ENCODE peak calls at places on chromosomes 12 and 14, in eight cellular contexts. W, I, K, H, Y, T, Q and N are unnamed samples.

GRCh38 chr12:77407951-77408350 is 342.6 kb upstream of the E2F7 start:
- DNase-seq in Y (no peak), I (no peak), T (no peak), W (no peak), H (no peak), K (no peak), Q (no peak), N (no peak)

GRCh38 chr12:131112016-131112415 is 158.3 kb downstream of the ADGRD1 start:
- DNase-seq in Q (no peak), K (no peak), W (no peak), I (peak), H (no peak), Y (peak), T (no peak), N (no peak)

GRCh38 chr12:11958216-11959091 is 112.3 kb upstream of the BCL2L14 start:
- DNase-seq in K (no peak), Y (no peak), T (no peak), W (no peak), Q (no peak), H (peak), I (no peak), N (no peak)

GRCh38 chr14:51441001-51441400 is 201.0 kb downstream of the TMX1 start:
- DNase-seq in T (no peak), W (no peak), H (no peak), Y (no peak), K (no peak), Q (no peak), I (no peak), N (no peak)

GRCh38 chr12:51997156-51997555 is 9.6 kb upstream of the TAMALIN start:
- DNase-seq in T (no peak), W (no peak), H (no peak), Y (no peak), K (no peak), I (no peak), Q (no peak), N (no peak)

GRCh38 chr14:101182476-101182875 is 279.0 kb upstream of the RTL1 start:
- DNase-seq in Y (no peak), I (no peak), Q (no peak), H (peak), W (no peak), T (no peak), K (no peak), N (no peak)

GRCh38 chr14:100653409-100653808 is 66.2 kb upstream of the BEGAIN start:
- DNase-seq in H (peak), Q (no peak), W (no peak), Y (no peak), T (no peak), I (no peak), K (peak), N (no peak)

GRCh38 chr14:104710071-104710735 is 13.8 kb upstream of the ADSS1 start:
- DNase-seq in H (no peak), W (no peak), K (no peak), I (no peak), Y (no peak), Q (no peak), T (no peak), N (no peak)

GRCh38 chr12:44876554-44877275 is 600 bp upstream of the NELL2 start:
- DNase-seq in K (peak), W (no peak), Q (no peak), H (peak), I (peak), Y (no peak), T (peak), N (peak)

GRCh38 chr12:68609955-68610434 is 704 bp upstream of the RAP1B start:
- DNase-seq in K (peak), H (no peak), Q (no peak), I (no peak), Y (peak), W (no peak), T (no peak), N (no peak)

GRCh38 chr12:1930816-1931597 is 12.6 kb upstream of the CACNA2D4 start:
- DNase-seq in H (no peak), I (peak), Y (no peak), W (no peak), T (peak), Q (no peak), K (no peak), N (no peak)

GRCh38 chr14:105193916-105194782 is 13.0 kb upstream of the NUDT14 start:
- DNase-seq in T (no peak), Q (no peak), H (no peak), W (no peak), Y (no peak), I (no peak), K (no peak), N (no peak)

GRCh38 chr14:93013368-93013719 is 90.4 kb downstream of the CHGA start:
- DNase-seq in I (no peak), Q (no peak), T (no peak), H (peak), Y (no peak), K (no peak), W (no peak), N (no peak)

GRCh38 chr12:19183121-19183838 is 53.7 kb downstream of the PLEKHA5 start:
- DNase-seq in W (no peak), H (no peak), K (peak), Q (no peak), I (no peak), Y (no peak), T (no peak), N (no peak)
- TF ChIP-seq CTCF in W (no peak), H (no peak), K (no peak), Q (no peak), I (peak), Y (peak), T (no peak), N (no peak)

DNA sequence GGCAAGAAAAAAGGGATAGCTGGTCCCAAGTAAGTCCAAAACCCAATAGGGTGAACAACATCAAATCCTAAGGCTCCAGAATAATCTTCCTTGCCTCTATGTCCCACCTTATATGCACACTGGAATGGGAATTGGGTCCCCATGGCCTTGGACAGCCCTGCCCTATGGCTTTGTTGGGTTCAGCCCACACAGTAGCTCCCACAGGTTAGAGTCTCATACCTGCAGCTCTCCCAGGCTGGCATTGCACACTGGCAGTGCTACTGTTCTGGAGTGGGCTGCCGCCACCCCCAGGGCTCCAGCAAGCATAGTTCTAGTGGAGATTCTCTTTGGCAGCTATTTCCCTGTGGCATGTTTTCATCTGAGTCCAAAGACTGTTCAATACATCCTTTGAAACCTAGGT is 352.4 kb upstream of the CLEC14A start:
- DNase-seq in W (no peak), T (no peak), H (no peak), Y (no peak), K (no peak), I (no peak), Q (no peak), N (no peak)
- TF ChIP-seq CTCF in W (no peak), T (no peak), H (no peak), Y (no peak), K (no peak), I (no peak), Q (no peak), N (no peak)

GRCh38 chr14:81062816-81063215 is 107.4 kb downstream of the TSHR start:
- DNase-seq in I (no peak), H (no peak), W (no peak), T (no peak), Y (peak), Q (peak), K (peak), N (no peak)
- TF ChIP-seq CTCF in I (peak), H (no peak), W (no peak), T (no peak), Y (no peak), Q (peak), K (peak), N (no peak)

GRCh38 chr12:30985814-30986452 is 59.4 kb downstream of the TSPAN11 start:
- DNase-seq in W (no peak), K (peak), Q (peak), Y (peak), T (peak), I (peak), H (peak), N (no peak)
- TF ChIP-seq CTCF in W (no peak), K (peak), Q (peak), Y (peak), T (no peak), I (peak), H (peak), N (no peak)

GRCh38 chr12:55797550-55797949 is 20.0 kb downstream of the SARNP start:
- DNase-seq in H (no peak), Q (no peak), K (no peak), W (no peak), I (no peak), Y (no peak), T (no peak), N (no peak)

GRCh38 chr12:55795950-55796349 is 21.6 kb downstream of the SARNP start:
- DNase-seq in I (no peak), H (no peak), W (no peak), K (no peak), T (no peak), Y (no peak), Q (no peak), N (no peak)

DNA sequence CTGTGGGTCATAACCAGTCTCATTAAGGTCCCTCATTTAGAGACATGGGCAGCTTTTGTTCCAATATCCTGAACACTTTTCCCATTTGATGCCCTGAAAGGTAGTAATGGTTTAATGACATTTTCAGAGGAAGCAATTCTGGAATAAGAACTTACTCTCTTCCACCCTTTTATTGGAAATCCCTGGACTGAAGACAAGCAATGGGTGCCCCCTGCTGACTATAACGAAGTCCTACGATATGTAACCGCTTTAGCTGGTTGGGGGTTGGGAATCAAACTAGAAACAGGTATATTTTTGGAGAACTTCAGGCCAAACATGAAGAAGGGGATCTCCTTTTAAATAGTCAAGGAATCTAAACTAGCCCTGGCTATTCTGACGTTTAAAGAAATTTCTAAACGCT is 20.5 kb downstream of the SARNP start:
- DNase-seq in Q (peak), Y (peak), H (no peak), W (no peak), T (no peak), I (no peak), K (peak), N (no peak)
- TF ChIP-seq CTCF in Q (peak), Y (peak), H (no peak), W (peak), T (no peak), I (peak), K (peak), N (peak)

GRCh38 chr12:40760821-40761220 is 68.6 kb downstream of the CNTN1 start:
- DNase-seq in H (no peak), Q (no peak), K (no peak), Y (no peak), T (no peak), W (no peak), I (no peak), N (no peak)

DNA sequence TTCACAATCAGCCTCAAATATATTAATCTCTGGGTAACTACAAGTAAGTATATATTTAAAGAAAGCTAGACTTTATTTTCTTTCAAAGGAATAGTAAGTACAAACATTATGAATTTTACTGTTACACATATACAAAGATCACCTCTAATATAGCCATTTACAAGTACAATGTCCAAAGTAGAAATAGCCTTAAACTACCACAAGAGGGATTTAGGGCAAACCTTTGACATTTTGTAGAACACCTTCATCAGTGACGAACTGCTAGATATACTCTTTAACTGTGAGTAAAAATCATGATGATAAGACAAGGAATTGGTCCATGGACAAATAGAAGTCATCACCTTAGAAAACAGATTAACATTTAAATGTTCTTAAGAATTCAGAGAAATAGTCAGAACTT is 69.8 kb downstream of the CNTN1 start:
- DNase-seq in Q (no peak), K (no peak), Y (no peak), W (no peak), H (no peak), T (no peak), I (no peak), N (no peak)
- TF ChIP-seq CTCF in Q (no peak), K (peak), Y (no peak), W (no peak), H (no peak), T (no peak), I (no peak), N (no peak)

GRCh38 chr14:74793506-74794155 is 30.5 kb downstream of the YLPM1 start:
- DNase-seq in I (no peak), Q (no peak), H (no peak), W (no peak), K (peak), Y (peak), T (no peak), N (no peak)
- TF ChIP-seq CTCF in I (peak), Q (peak), H (no peak), W (peak), K (peak), Y (no peak), T (no peak), N (no peak)

DNA sequence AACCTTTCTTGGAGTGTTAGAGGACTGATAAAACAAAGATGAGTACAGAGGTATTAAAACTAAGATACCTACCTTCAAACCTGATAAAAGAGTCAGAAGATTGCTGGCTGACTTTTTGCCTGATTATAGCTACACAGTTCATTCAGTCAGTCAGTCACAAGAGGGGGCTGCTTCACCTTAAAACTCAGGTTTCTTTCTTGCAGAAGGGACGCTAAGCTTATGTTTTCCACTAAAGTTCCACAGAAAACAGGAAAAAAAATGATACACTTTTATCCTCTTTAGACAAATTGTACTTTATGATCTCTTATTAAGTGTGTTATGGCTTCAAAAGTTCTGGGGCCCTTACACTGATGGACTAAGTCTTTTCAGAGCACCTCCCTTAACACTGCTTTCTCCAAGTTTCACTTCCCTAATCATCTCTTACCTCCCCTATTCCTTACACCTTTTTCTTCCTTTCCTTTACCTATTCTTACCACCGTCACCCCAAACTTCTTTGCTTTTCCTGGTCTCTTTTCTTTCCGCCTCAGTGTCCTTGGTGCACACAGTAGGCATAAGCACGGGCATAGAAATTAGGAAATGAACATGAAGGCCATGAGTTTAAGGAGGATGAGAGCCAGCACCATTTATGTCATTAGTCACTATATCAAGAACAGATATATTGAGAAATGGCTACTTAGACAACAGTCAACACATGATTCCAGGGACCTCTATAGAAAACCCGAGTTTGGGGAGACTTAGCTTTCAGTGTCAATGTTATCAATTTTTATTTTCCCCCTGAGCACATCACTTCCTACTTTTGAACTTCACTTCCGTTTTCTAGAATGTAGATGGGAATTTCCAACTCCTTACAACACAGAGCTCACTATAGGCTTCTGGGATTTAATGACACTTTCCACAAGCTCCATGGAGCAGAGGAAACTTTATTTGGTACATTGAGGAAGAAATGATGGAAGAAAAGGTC is 448.9 kb upstream of the OR4E1 start:
- DNase-seq in T (no peak), W (no peak), K (peak), H (no peak), I (no peak), Y (no peak), Q (no peak), N (no peak)
- TF ChIP-seq CTCF in T (no peak), W (no peak), K (peak), H (peak), I (no peak), Y (no peak), Q (no peak), N (no peak)

DNA sequence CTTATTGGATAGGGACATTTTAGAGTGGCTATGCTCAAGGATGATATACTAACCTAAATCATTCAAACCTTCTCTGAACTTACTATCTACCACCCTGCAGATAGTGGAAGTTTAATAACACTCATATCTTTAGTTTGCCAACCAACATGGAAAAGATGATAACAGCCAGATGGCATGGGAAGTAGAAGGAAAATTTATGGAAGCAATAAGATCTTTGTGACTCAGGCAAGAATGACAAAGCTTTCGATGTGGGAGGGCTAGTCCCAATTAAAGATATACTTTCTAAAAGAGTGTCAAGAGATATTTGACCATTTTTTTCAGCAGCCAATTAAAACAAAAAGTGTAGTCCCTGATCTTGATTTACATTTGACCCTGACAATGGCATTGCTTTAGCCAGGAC is 631.7 kb downstream of the RPS29 start:
- DNase-seq in Y (no peak), Q (no peak), K (no peak), W (no peak), H (no peak), I (no peak), T (no peak), N (no peak)
- TF ChIP-seq CTCF in Y (no peak), Q (no peak), K (no peak), W (no peak), H (no peak), I (no peak), T (no peak), N (no peak)